ENCODE peak calls at places on chromosomes 1 and 21, in eight cellular contexts. Y is left ventricle myocardium inferior, Z is GM23248, C is SJSA1, X is neuronal stem cell, K is upper lobe of right lung, I is tibial artery, T is uterus. O is an unnamed sample.

GRCh38 chr1:111222308-111223125 is 5.0 kb upstream of the CHI3L2 start:
- DNase-seq in I (peak; percentile 57), Y (peak; percentile 56), X (peak; percentile 71), Z (peak; percentile 81), C (peak; percentile 70), T (peak; percentile 66), K (peak; percentile 88), O (peak; percentile 85)

GRCh38 chr21:42088148-42088547 is 17.0 kb downstream of the UMODL1 start:
- DNase-seq in C (no peak), I (no peak), Y (no peak), X (no peak), T (no peak), Z (no peak), K (no peak), O (no peak)

GRCh38 chr1:15680614-15681345 is 3.3 kb upstream of the PLEKHM2 start:
- DNase-seq in X (no peak), C (no peak), Z (peak; percentile 98), K (peak; percentile 35), Y (no peak), I (no peak), T (no peak), O (peak; percentile 96)

GRCh38 chr1:181676269-181676668 is 193.0 kb downstream of the CACNA1E start:
- DNase-seq in X (peak; percentile 29), C (no peak), Z (peak; percentile 49), Y (no peak), I (no peak), T (no peak), K (no peak), O (peak; percentile 4)

GRCh38 chr1:168110896-168111545 is 25.7 kb downstream of the GPR161 start:
- DNase-seq in Y (no peak), X (peak; percentile 17), C (no peak), T (no peak), I (no peak), Z (peak; percentile 48), K (no peak), O (no peak)

GRCh38 chr21:39125752-39126485 is 57.3 kb downstream of the PSMG1 start:
- DNase-seq in C (no peak), T (no peak), I (peak; percentile 51), K (no peak), Y (no peak), X (peak; percentile 37), Z (peak; percentile 84), O (peak; percentile 87)

GRCh38 chr21:14862794-14863720 is 201.7 kb downstream of the NRIP1 start:
- DNase-seq in X (no peak), C (no peak), Y (no peak), I (no peak), K (no peak), T (no peak), Z (peak; percentile 52), O (peak; percentile 75)

GRCh38 chr21:31647650-31648049 is 11.8 kb upstream of the SOD1 start:
- DNase-seq in C (peak; percentile 9), X (no peak), Z (no peak), K (no peak), T (no peak), I (no peak), Y (no peak), O (no peak)

GRCh38 chr1:207830788-207831187 is 78.9 kb downstream of the CD46 start:
- DNase-seq in Z (no peak), T (no peak), X (no peak), Y (peak; percentile 70), K (peak; percentile 61), C (no peak), I (no peak), O (no peak)

GRCh38 chr1:23591460-23592208 is 32.3 kb upstream of the ID3 start:
- DNase-seq in T (no peak), Z (no peak), Y (no peak), C (no peak), K (no peak), I (no peak), X (no peak), O (no peak)

GRCh38 chr1:226064816-226065248 is 2.3 kb downstream of the H3-3A start:
- DNase-seq in K (no peak), T (peak; percentile 32), X (no peak), C (no peak), I (peak; percentile 43), Z (peak; percentile 82), Y (no peak), O (peak; percentile 83)

GRCh38 chr21:40118527-40118926 is 251.3 kb downstream of the PCP4 start:
- DNase-seq in T (no peak), I (no peak), C (no peak), Z (no peak), K (no peak), X (no peak), Y (no peak), O (no peak)

GRCh38 chr1:206898089-206898908 is 1.1 kb downstream of the IL24 start:
- DNase-seq in Y (no peak), I (no peak), X (no peak), Z (peak; percentile 89), C (no peak), K (no peak), T (no peak), O (peak; percentile 83)

GRCh38 chr1:54331843-54332688 is 74.1 kb downstream of the SSBP3 start:
- DNase-seq in K (no peak), T (no peak), Y (no peak), C (no peak), X (no peak), I (no peak), Z (no peak), O (no peak)
- H3K4me1 ChIP-seq in K (peaks cover 74% of the 10 kb centered on the region), T (peaks cover 39% of the 10 kb centered on the region), Y (peaks cover 100% of the 10 kb centered on the region), C (peaks cover 75% of the 10 kb centered on the region), X (peaks cover 84% of the 10 kb centered on the region), I (peaks cover 96% of the 10 kb centered on the region), Z (peaks cover 46% of the 10 kb centered on the region), O (peaks cover 68% of the 10 kb centered on the region)

GRCh38 chr1:172973424-172973823 is 77.3 kb downstream of the TNFSF18 start:
- DNase-seq in K (no peak), C (no peak), X (no peak), Y (no peak), T (no peak), I (no peak), Z (no peak), O (no peak)
- H3K4me1 ChIP-seq in K (no peaks in the 10 kb centered on the region), C (peaks cover 41% of the 10 kb centered on the region), X (no peaks in the 10 kb centered on the region), Y (no peaks in the 10 kb centered on the region), T (no peaks in the 10 kb centered on the region), I (no peaks in the 10 kb centered on the region), Z (peaks cover 54% of the 10 kb centered on the region), O (peaks cover 9% of the 10 kb centered on the region)

GRCh38 chr1:198542632-198543031 is 2.2 kb upstream of the ATP6V1G3 start:
- DNase-seq in Y (no peak), I (no peak), Z (no peak), C (no peak), K (no peak), T (no peak), X (no peak), O (no peak)

GRCh38 chr1:198541737-198542136 is 1.3 kb upstream of the ATP6V1G3 start:
- DNase-seq in K (no peak), T (no peak), Y (no peak), I (no peak), Z (no peak), C (no peak), X (no peak), O (no peak)

GRCh38 chr1:198543670-198544260 is 3.3 kb upstream of the ATP6V1G3 start:
- DNase-seq in X (no peak), T (no peak), Z (no peak), K (no peak), I (no peak), C (no peak), Y (no peak), O (no peak)

GRCh38 chr1:198538579-198539364 is 1.7 kb downstream of the ATP6V1G3 start:
- DNase-seq in Z (no peak), Y (no peak), X (no peak), K (no peak), C (no peak), T (no peak), I (no peak), O (no peak)

DNA sequence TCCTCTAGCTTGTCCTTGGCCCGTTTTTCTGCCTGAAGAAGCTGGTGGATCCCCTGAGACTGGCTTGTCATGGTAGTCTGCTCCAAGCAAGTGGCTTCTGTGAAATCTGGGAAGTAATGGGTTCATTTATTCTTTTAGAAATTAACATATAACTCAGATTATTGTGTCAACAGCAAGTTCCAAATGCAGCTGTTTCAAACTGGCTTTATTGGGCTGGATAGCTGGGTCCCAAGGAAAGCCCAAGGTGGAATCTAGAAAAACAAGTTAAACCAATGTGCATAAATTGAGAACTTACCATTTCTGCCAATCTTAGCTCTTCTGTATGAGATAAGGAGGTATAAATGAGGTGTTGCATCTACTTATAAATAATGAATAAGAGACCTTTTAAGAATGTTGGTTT is at the start of gene ATP6V1G3:
- DNase-seq in X (no peak), T (no peak), C (no peak), Y (no peak), Z (no peak), K (no peak), I (no peak), O (no peak)
- H3K4me1 ChIP-seq in X (no peaks in the 10 kb centered on the region), T (no peaks in the 10 kb centered on the region), C (no peaks in the 10 kb centered on the region), Y (no peaks in the 10 kb centered on the region), Z (peaks cover 10% of the 10 kb centered on the region), K (no peaks in the 10 kb centered on the region), I (no peaks in the 10 kb centered on the region), O (no peaks in the 10 kb centered on the region)

GRCh38 chr1:202801169-202801568 is 7.1 kb downstream of the KDM5B start:
- DNase-seq in K (no peak), T (no peak), Y (no peak), X (no peak), Z (no peak), I (no peak), C (no peak), O (no peak)

GRCh38 chr1:202802034-202802433 is 6.2 kb downstream of the KDM5B start:
- DNase-seq in I (no peak), T (no peak), Y (no peak), K (no peak), Z (no peak), C (no peak), X (no peak), O (no peak)

GRCh38 chr1:202800742-202801141 is 7.5 kb downstream of the KDM5B start:
- DNase-seq in C (no peak), Y (no peak), Z (no peak), I (no peak), T (no peak), K (no peak), X (no peak), O (no peak)

GRCh38 chr1:202805886-202806511 is 2.2 kb downstream of the KDM5B start:
- DNase-seq in T (no peak), C (no peak), Y (no peak), I (no peak), K (no peak), X (no peak), Z (peak; percentile 60), O (peak; percentile 41)

DNA sequence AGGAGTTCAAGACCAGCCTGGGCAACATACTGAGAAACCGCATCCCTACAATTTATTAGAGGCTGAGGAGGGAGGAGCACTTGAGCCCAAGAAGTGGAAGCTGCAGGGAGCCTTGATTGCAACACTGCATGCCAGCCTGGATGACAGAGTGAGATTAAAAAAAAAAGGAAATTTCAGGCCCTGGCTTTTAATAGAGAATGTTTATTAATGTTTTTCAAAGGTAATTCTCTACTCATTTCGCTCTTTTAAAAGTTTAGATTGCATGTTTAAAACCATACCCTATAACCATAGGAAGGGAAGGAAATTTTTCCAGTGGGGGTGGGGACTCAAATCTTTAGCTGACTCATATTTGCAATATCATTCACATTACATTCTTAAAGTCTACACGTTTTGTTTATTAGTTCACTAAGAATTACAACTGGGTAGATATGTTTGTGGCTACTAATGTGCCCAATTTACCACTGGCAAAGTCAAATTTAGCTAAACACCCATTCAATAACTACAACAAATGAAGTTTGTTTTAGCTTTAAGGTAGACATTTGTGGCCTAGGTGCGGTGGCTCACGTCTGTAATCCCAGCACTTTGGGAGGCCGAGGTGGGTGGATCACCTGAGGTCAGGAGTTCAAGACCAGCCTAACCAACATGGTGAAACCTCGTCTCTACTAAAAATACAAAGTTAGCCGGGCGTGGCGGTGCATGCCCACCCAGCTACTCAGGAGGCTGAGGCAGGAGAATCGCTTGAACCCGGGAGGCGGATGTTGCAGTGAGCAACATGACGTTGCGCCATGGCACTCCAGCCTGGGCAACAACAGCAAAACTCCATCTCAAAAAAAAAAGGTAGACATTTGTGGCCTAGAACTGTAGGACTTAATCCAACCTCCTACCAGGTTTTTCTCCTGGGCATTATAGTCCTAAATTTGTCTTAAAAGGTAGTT is 5.0 kb downstream of the KDM5B start:
- DNase-seq in X (no peak), I (peak; percentile 34), C (no peak), K (no peak), Y (no peak), T (no peak), Z (peak; percentile 84), O (peak; percentile 81)
- H3K4me1 ChIP-seq in X (peaks cover 5% of the 10 kb centered on the region), I (peaks cover 22% of the 10 kb centered on the region), C (peaks cover 24% of the 10 kb centered on the region), K (peaks cover 30% of the 10 kb centered on the region), Y (peaks cover 44% of the 10 kb centered on the region), T (no peaks in the 10 kb centered on the region), Z (peaks cover 51% of the 10 kb centered on the region), O (peaks cover 37% of the 10 kb centered on the region)